ENCODE peak calls at places on chromosomes 1 and 21, in five cellular contexts. A is IMR-90, H is HepG2, O is K562, M is GM12878. X is an unnamed sample.

GRCh38 chr21:42107881-42108553 is 36.9 kb downstream of the UMODL1 start:
- DNase-seq in H (peak; percentile 34), O (peak; percentile 83), M (no peak), A (peak; percentile 65), X (peak; percentile 51)

GRCh38 chr1:234325878-234326492 is 47.3 kb upstream of the COA6 start:
- DNase-seq in H (no peak), A (no peak), M (no peak), O (no peak), X (no peak)

GRCh38 chr1:147072371-147073061 is 99.8 kb downstream of the PRKAB2 start:
- DNase-seq in O (no peak), M (no peak), H (no peak), A (no peak), X (no peak)

GRCh38 chr1:30198805-30199403 is 524.5 kb downstream of the MATN1 start:
- DNase-seq in A (no peak), H (no peak), M (no peak), O (no peak), X (no peak)

GRCh38 chr1:115219937-115220336 is 118.1 kb downstream of the NGF start:
- DNase-seq in O (no peak), H (no peak), A (no peak), M (no peak), X (no peak)

GRCh38 chr21:45280178-45280821 is 7.4 kb downstream of the POFUT2 start:
- DNase-seq in A (no peak), O (no peak), M (no peak), H (no peak), X (no peak)

GRCh38 chr1:93516164-93516563 is 68.2 kb downstream of the FNBP1L start:
- DNase-seq in A (no peak), H (no peak), O (no peak), M (peak; percentile 12), X (peak; percentile 25)

GRCh38 chr1:234556245-234556943 is 53.6 kb downstream of the IRF2BP2 start:
- DNase-seq in O (no peak), A (no peak), M (no peak), H (no peak), X (no peak)

GRCh38 chr1:181984006-181984405 is 77.5 kb downstream of the ZNF648 start:
- DNase-seq in M (no peak), H (no peak), A (no peak), O (no peak), X (no peak)

GRCh38 chr1:38608202-38608864 is 251.2 kb downstream of the RRAGC start:
- DNase-seq in M (no peak), A (peak; percentile 4), O (peak; percentile 73), H (peak; percentile 12), X (no peak)

GRCh38 chr1:46630719-46631118 is 14.1 kb upstream of the MOB3C start:
- DNase-seq in A (no peak), O (no peak), M (no peak), H (no peak), X (no peak)

GRCh38 chr1:41917051-41917530 is 1.6 kb downstream of the HIVEP3 start:
- DNase-seq in A (no peak), H (no peak), O (no peak), M (no peak), X (no peak)

GRCh38 chr1:183310753-183311465 is 107.3 kb downstream of the NMNAT2 start:
- DNase-seq in H (no peak), O (no peak), A (no peak), M (no peak), X (no peak)

GRCh38 chr1:167057297-167057688 is 32.9 kb downstream of the GPA33 start:
- DNase-seq in A (peak; percentile 9), H (peak; percentile 39), M (no peak), O (no peak), X (peak; percentile 76)

GRCh38 chr1:203690730-203691129 is 64.1 kb downstream of the ATP2B4 start:
- DNase-seq in O (no peak), A (no peak), H (no peak), M (no peak), X (no peak)

GRCh38 chr1:218345673-218346390 is 696 bp downstream of the TGFB2 start:
- DNase-seq in H (peak; percentile 7), M (no peak), A (peak; percentile 70), O (peak; percentile 49), X (peak; percentile 83)

GRCh38 chr1:165869343-165869742 is 41.9 kb downstream of the UCK2 start:
- DNase-seq in H (no peak), A (no peak), O (no peak), M (no peak), X (no peak)

GRCh38 chr1:68918563-68918962 is 421.7 kb upstream of the DEPDC1 start:
- DNase-seq in O (no peak), M (no peak), H (no peak), A (no peak), X (no peak)

GRCh38 chr1:243341074-243341473 is 85.2 kb downstream of the SDCCAG8 start:
- DNase-seq in A (peak; percentile 49), H (no peak), M (no peak), O (no peak), X (no peak)

GRCh38 chr1:207366022-207366421 is 44.5 kb downstream of the CD55 start:
- DNase-seq in O (no peak), M (no peak), A (peak; percentile 73), H (no peak), X (no peak)

GRCh38 chr1:60746278-60746761 is 336.0 kb upstream of the NFIA start:
- DNase-seq in H (no peak), A (no peak), M (no peak), O (no peak), X (no peak)

GRCh38 chr1:248194117-248194516 is 2.9 kb upstream of the OR2M3 start:
- DNase-seq in A (no peak), O (no peak), M (no peak), H (no peak), X (no peak)

GRCh38 chr1:248196965-248197364 is at the start of gene OR2M3:
- DNase-seq in O (no peak), A (no peak), H (no peak), M (no peak), X (no peak)
- H3K9me3 ChIP-seq in O (no peaks in the 10 kb centered on the region), A (peaks cover 2% of the 10 kb centered on the region), H (peaks cover 69% of the 10 kb centered on the region), M (no peaks in the 10 kb centered on the region), X (no peaks in the 10 kb centered on the region)

GRCh38 chr1:228095938-228096337 is 7.2 kb downstream of the C1orf35 start:
- DNase-seq in M (no peak), O (no peak), A (no peak), H (no peak), X (no peak)

GRCh38 chr1:228095161-228095560 is 8.0 kb downstream of the C1orf35 start:
- DNase-seq in H (no peak), O (no peak), M (no peak), A (no peak), X (no peak)

GRCh38 chr1:228097333-228098081 is 5.6 kb downstream of the C1orf35 start:
- DNase-seq in H (no peak), M (no peak), O (peak; percentile 12), A (no peak), X (no peak)

GRCh38 chr1:228098323-228098931 is 4.7 kb downstream of the C1orf35 start:
- DNase-seq in H (no peak), A (no peak), M (no peak), O (peak; percentile 29), X (no peak)

DNA sequence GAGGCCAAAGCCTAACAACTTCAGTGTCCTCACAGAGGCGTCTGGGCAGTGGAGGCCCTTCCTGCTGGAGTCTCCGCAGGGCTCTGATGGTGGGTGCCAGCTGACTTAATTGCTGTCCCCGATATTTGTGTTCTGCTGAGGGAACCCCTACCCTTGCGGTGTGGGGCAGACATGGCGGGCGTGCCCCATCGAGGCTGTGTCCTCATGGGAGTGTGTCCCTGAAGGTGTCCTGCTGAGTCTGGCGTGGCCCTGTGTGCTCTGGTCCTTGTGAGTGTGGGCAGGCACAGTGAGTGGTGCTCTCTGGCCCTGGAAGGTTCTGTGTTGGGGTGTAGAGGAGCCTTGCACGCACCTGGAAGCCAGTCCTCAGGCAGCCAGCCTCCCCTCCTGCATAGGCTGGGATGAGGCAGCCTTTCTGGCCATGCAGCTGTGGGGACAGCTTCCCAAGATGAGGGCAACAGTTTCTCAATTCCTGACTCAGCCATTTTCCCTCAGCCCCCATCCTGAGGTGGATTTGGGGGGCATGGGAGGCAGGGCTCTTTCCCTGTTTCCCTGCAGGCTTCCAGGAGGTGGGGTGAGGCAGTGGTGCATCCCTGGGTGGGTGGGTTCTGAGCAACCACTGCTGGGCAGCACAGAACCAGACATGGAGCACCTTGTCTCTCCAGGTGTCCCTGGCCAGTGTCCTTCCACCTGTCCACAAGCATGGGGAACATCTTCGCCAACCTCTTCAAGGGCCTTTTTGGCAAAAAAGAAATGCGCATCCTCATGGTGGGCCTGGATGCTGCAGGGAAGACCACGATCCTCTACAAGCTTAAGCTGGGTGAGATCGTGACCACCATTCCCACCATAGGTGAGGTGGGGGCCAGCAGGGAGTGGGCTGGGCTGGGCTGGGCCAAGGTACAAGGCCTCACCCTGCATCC is 6.5 kb downstream of the C1orf35 start:
- DNase-seq in O (no peak), H (no peak), A (no peak), M (no peak), X (no peak)
- TF ChIP-seq BHLHE40 in O (no peak), H (no peak), A (no peak), M (no peak), X (no peak)

DNA sequence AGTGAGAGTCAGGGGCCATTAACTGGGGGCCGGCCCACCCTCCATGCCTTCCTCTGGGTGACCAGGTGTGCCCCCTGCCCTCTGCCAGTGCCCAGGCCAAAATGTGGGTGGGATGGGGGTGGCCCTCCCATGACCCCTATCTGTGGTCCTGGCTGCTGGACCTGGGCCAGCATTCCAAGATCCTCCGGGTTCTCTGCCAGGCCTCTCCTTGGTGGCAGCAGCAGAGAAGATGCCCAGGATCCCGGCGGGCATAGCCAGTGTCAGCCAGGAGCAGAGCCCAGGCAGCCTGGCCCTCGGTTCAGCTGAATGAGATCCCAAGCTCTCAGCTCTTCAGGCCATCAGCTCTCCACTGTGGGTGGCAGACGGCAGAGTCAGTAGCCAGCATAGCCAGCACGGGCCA is 31.3 kb upstream of the ACTRT2 start:
- DNase-seq in A (no peak), O (no peak), M (no peak), H (no peak), X (no peak)
- H3K9me3 ChIP-seq in A (peaks cover 42% of the 10 kb centered on the region), O (peaks cover 1% of the 10 kb centered on the region), M (no peaks in the 10 kb centered on the region), H (peaks cover 4% of the 10 kb centered on the region), X (no peaks in the 10 kb centered on the region)

GRCh38 chr1:173405281-173405680 is 71.9 kb upstream of the PRDX6 start:
- DNase-seq in O (no peak), M (no peak), A (no peak), H (no peak), X (no peak)

GRCh38 chr1:173403996-173404395 is 73.1 kb upstream of the PRDX6 start:
- DNase-seq in M (no peak), A (no peak), H (no peak), O (no peak), X (no peak)

GRCh38 chr1:173406783-173407230 is 70.3 kb upstream of the PRDX6 start:
- DNase-seq in A (no peak), H (no peak), O (no peak), M (no peak), X (no peak)

GRCh38 chr1:173407846-173408245 is 69.3 kb upstream of the PRDX6 start:
- DNase-seq in M (no peak), A (no peak), O (no peak), H (no peak), X (no peak)

DNA sequence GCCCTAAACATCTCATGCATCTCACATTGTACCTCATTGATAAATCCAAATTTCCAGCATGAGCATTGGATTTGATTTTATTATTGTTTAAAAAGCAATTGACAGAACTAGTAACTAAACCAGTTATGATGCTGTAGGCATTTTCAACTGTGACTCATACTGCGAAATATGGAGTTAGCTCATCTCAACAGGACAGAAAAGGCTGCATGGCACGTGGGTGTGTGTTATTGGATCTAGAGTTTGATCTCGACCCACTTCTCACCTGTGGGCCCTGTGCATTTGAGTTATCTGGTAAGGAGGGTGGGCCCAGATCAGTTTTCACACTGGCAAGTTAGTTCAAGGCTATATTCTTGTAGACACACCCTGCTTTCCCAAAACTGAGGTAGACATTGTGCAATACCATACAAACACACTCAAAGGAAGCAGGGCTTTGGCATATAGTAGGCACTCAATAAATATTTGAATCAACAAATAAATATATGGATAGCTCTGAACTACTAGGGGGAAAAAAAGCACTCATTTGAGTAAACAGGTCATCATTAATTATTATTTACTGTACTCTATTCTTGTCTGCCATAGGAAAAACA is 71.3 kb upstream of the PRDX6 start:
- DNase-seq in H (no peak), O (no peak), M (no peak), A (peak; percentile 83), X (no peak)
- TF ChIP-seq BHLHE40 in H (no peak), O (no peak), M (no peak), A (peak; percentile 86), X (no peak)